ENCODE peak calls at places on chromosomes 5 and 9, in nine cellular contexts. H, K, F, Y, J, R, Z, W and A are unnamed samples.

GRCh38 chr9:38694676-38695075 is 25.3 kb downstream of the FAM240B start:
- DNase-seq in F (no peak), Z (no peak), K (no peak), W (no peak), J (no peak), H (no peak), R (no peak), Y (no peak), A (no peak)

GRCh38 chr9:90988318-90988717 is 186.7 kb downstream of the SYK start:
- DNase-seq in W (peak), Y (no peak), Z (no peak), K (no peak), F (no peak), J (no peak), R (no peak), H (no peak), A (no peak)

GRCh38 chr9:133303266-133304157 is 28.5 kb upstream of the ABO start:
- DNase-seq in Z (no peak), R (no peak), J (no peak), H (no peak), W (no peak), F (no peak), K (no peak), Y (no peak), A (peak)

GRCh38 chr5:133364916-133365315 is 247.4 kb downstream of the FSTL4 start:
- DNase-seq in R (no peak), F (no peak), W (no peak), H (no peak), K (no peak), J (no peak), Y (no peak), Z (no peak), A (no peak)

GRCh38 chr5:52150501-52150900 is 637.2 kb upstream of the ITGA1 start:
- DNase-seq in F (no peak), R (no peak), Y (no peak), Z (no peak), J (no peak), K (no peak), W (no peak), H (no peak), A (no peak)

GRCh38 chr5:179287631-179288030 is 57.6 kb downstream of the ADAMTS2 start:
- DNase-seq in W (no peak), K (no peak), F (no peak), J (peak), H (no peak), Z (no peak), Y (no peak), R (no peak), A (peak)

GRCh38 chr5:132495063-132495671 is 4.6 kb upstream of the IRF1 start:
- DNase-seq in F (no peak), H (no peak), J (no peak), K (no peak), Y (no peak), Z (peak), R (no peak), W (no peak), A (peak)

GRCh38 chr5:141506381-141507155 is 17.7 kb downstream of the PCDHGC5 start:
- DNase-seq in R (no peak), F (no peak), K (no peak), Z (no peak), W (no peak), Y (no peak), H (no peak), J (no peak), A (no peak)

GRCh38 chr9:106502930-106503329 is 360.0 kb upstream of the ZNF462 start:
- DNase-seq in K (no peak), Z (no peak), W (no peak), H (no peak), Y (no peak), J (no peak), F (no peak), R (no peak), A (no peak)

GRCh38 chr9:128771094-128771721 is 519 bp downstream of the ZER1 start:
- DNase-seq in Z (peak), K (peak), H (peak), Y (peak), R (peak), J (no peak), F (no peak), W (peak), A (no peak)

GRCh38 chr9:107683566-107683965 is 194.0 kb upstream of the KLF4 start:
- DNase-seq in Y (no peak), Z (no peak), K (no peak), W (no peak), J (no peak), F (no peak), R (no peak), H (no peak), A (peak)

GRCh38 chr5:103929310-103930003 is 366.9 kb upstream of the NUDT12 start:
- DNase-seq in Y (no peak), R (no peak), J (no peak), K (peak), W (peak), H (peak), F (no peak), Z (no peak), A (no peak)

GRCh38 chr5:97111612-97112011 is 30.8 kb downstream of the LIX1 start:
- DNase-seq in H (no peak), F (no peak), R (no peak), J (no peak), Y (no peak), W (no peak), Z (no peak), K (no peak), A (no peak)

GRCh38 chr5:107553063-107553676 is 117.6 kb downstream of the EFNA5 start:
- DNase-seq in F (peak), W (peak), R (no peak), Z (no peak), H (peak), Y (no peak), K (no peak), J (no peak), A (no peak)

GRCh38 chr9:127779136-127779981 is 893 bp upstream of the SH2D3C start:
- DNase-seq in W (no peak), R (no peak), H (no peak), F (no peak), Z (peak), J (no peak), K (no peak), Y (peak), A (no peak)

GRCh38 chr9:124251188-124251587 is 6.6 kb upstream of the NEK6 start:
- DNase-seq in Y (no peak), F (no peak), R (no peak), Z (no peak), W (no peak), J (peak), H (no peak), K (no peak), A (peak)